ENCODE peak calls at places on chromosome 20, in six cellular contexts. A is H1, J is H9, D is trophoblast cell, Y is IMR-90, M is mesenchymal stem cell. Z is an unnamed sample.

GRCh38 chr20:23143098-23143497 is 57.0 kb upstream of the CD93 start:
- DNase-seq in D (peak), J (no peak), Y (peak), A (no peak), M (peak), Z (no peak)

GRCh38 chr20:31569163-31570020 is 35.7 kb upstream of the ID1 start:
- DNase-seq in J (peak), D (peak), M (peak), Y (peak), A (peak), Z (no peak)

GRCh38 chr20:21106171-21106694 is at the start of gene LINC00237:
- DNase-seq in Y (no peak), J (peak), A (no peak), D (no peak), M (no peak), Z (no peak)

GRCh38 chr20:7352165-7352564 is 584.7 kb downstream of the BMP2 start:
- DNase-seq in A (no peak), J (no peak), D (no peak), M (no peak), Y (no peak), Z (no peak)

GRCh38 chr20:32130352-32130751 is 20.8 kb downstream of the TM9SF4 start:
- DNase-seq in M (no peak), D (no peak), A (no peak), Y (no peak), J (no peak), Z (no peak)

GRCh38 chr20:23205656-23206055 is 119.5 kb upstream of the CD93 start:
- DNase-seq in J (peak), D (no peak), M (no peak), Y (peak), A (peak), Z (peak)

GRCh38 chr20:19120569-19120968 is 91.9 kb upstream of the SLC24A3 start:
- DNase-seq in A (no peak), M (no peak), D (no peak), Y (no peak), J (no peak), Z (no peak)

GRCh38 chr20:25538838-25539665 is 46.3 kb downstream of the NINL start:
- DNase-seq in Y (no peak), M (no peak), J (no peak), A (no peak), D (no peak), Z (no peak)

GRCh38 chr20:41171736-41172295 is 34.5 kb downstream of the PLCG1 start:
- DNase-seq in D (no peak), M (no peak), Y (no peak), J (peak), A (no peak), Z (no peak)

GRCh38 chr20:6919792-6920468 is 152.4 kb downstream of the BMP2 start:
- DNase-seq in J (no peak), M (no peak), A (no peak), D (peak), Y (no peak), Z (no peak)

GRCh38 chr20:45318386-45318939 is 10.4 kb upstream of the MATN4 start:
- DNase-seq in D (no peak), A (no peak), M (no peak), J (no peak), Y (no peak), Z (no peak)

GRCh38 chr20:9287826-9288225 is 218.9 kb downstream of the PLCB4 start:
- DNase-seq in J (no peak), D (no peak), Y (no peak), A (no peak), M (no peak), Z (no peak)

GRCh38 chr20:38883081-38883980 is 42.9 kb upstream of the FAM83D start:
- DNase-seq in A (no peak), M (no peak), J (no peak), Y (peak), D (no peak), Z (no peak)

GRCh38 chr20:54219751-54220426 is 12.0 kb downstream of the PFDN4 start:
- DNase-seq in D (peak), M (peak), J (no peak), Y (peak), A (no peak), Z (no peak)

GRCh38 chr20:5080384-5080877 is 39.3 kb downstream of the PCNA start:
- DNase-seq in Y (peak), M (peak), D (peak), J (no peak), A (no peak), Z (no peak)

GRCh38 chr20:46192376-46192944 is 74.3 kb downstream of the CD40 start:
- DNase-seq in J (no peak), A (no peak), D (no peak), M (no peak), Y (no peak), Z (no peak)

GRCh38 chr20:3616250-3616649 is 46.9 kb downstream of the GFRA4 start:
- DNase-seq in M (no peak), Y (peak), J (peak), D (no peak), A (no peak), Z (no peak)

GRCh38 chr20:32495217-32495565 is 89.9 kb downstream of the NOL4L start:
- DNase-seq in Y (no peak), D (no peak), J (peak), A (no peak), M (no peak), Z (no peak)

GRCh38 chr20:4369798-4370124 is 351.9 kb upstream of the PRND start:
- DNase-seq in A (no peak), M (no peak), D (no peak), J (no peak), Y (no peak), Z (no peak)

GRCh38 chr20:35617397-35618031 is 1.9 kb downstream of the SPAG4 start:
- DNase-seq in M (peak), D (peak), Y (peak), J (peak), A (peak), Z (peak)

GRCh38 chr20:61967300-61967699 is 98.4 kb downstream of the TAF4 start:
- DNase-seq in A (no peak), J (no peak), Y (no peak), D (no peak), M (no peak), Z (no peak)

GRCh38 chr20:25269833-25270170 is 21.9 kb downstream of the PYGB start:
- DNase-seq in J (peak), M (no peak), Y (no peak), A (peak), D (no peak), Z (no peak)

GRCh38 chr20:4469910-4470309 is 251.8 kb upstream of the PRND start:
- DNase-seq in A (no peak), Y (no peak), M (no peak), J (no peak), D (no peak), Z (no peak)

GRCh38 chr20:57582432-57583288 is 21.8 kb downstream of the PCK1 start:
- DNase-seq in M (no peak), A (peak), D (no peak), J (peak), Y (peak), Z (no peak)

GRCh38 chr20:36439040-36439730 is 102.1 kb upstream of the MYL9 start:
- DNase-seq in J (peak), A (peak), M (peak), Y (peak), D (peak), Z (peak)

GRCh38 chr20:45061244-45061643 is 39.7 kb downstream of the KCNS1 start:
- DNase-seq in D (peak), Y (peak), M (peak), J (no peak), A (no peak), Z (no peak)

GRCh38 chr20:6142348-6142993 is 19.6 kb upstream of the FERMT1 start:
- DNase-seq in Y (peak), D (peak), M (peak), J (no peak), A (peak), Z (peak)

GRCh38 chr20:11457476-11457875 is 460.2 kb upstream of the BTBD3 start:
- DNase-seq in M (peak), A (no peak), Y (no peak), D (no peak), J (no peak), Z (no peak)

GRCh38 chr20:57911512-57912226 is 201.9 kb upstream of the PMEPA1 start:
- DNase-seq in A (no peak), J (no peak), D (no peak), M (no peak), Y (no peak), Z (no peak)

GRCh38 chr20:46388945-46389344 is 17.5 kb downstream of the ELMO2 start:
- DNase-seq in D (no peak), J (no peak), Y (no peak), M (no peak), A (no peak), Z (no peak)

GRCh38 chr20:37528442-37529213 is 952 bp upstream of the BLCAP start:
- DNase-seq in Y (no peak), M (no peak), A (no peak), J (no peak), D (no peak), Z (no peak)
- H3K4ac ChIP-seq in Y (peak), M (no peak), A (peak), J (no peak), D (peak), Z (no peak)

GRCh38 chr20:51175156-51175555 is 152.2 kb upstream of the KCNG1 start:
- DNase-seq in Y (no peak), M (no peak), D (no peak), A (no peak), J (no peak), Z (no peak)

GRCh38 chr20:51176446-51176845 is 153.5 kb upstream of the KCNG1 start:
- DNase-seq in Y (no peak), M (no peak), J (no peak), D (no peak), A (no peak), Z (no peak)

GRCh38 chr20:51176846-51177245 is 153.9 kb upstream of the KCNG1 start:
- DNase-seq in J (no peak), Y (peak), A (no peak), D (no peak), M (no peak), Z (no peak)

GRCh38 chr20:51174536-51174935 is 151.6 kb upstream of the KCNG1 start:
- DNase-seq in A (no peak), M (no peak), J (no peak), D (no peak), Y (no peak), Z (no peak)

GRCh38 chr20:51175724-51176123 is 152.8 kb upstream of the KCNG1 start:
- DNase-seq in M (no peak), J (no peak), A (no peak), Y (no peak), D (no peak), Z (no peak)
- H2BK120ac ChIP-seq in M (no peak), J (no peak), A (no peak), Y (no peak), D (no peak), Z (no peak)

DNA sequence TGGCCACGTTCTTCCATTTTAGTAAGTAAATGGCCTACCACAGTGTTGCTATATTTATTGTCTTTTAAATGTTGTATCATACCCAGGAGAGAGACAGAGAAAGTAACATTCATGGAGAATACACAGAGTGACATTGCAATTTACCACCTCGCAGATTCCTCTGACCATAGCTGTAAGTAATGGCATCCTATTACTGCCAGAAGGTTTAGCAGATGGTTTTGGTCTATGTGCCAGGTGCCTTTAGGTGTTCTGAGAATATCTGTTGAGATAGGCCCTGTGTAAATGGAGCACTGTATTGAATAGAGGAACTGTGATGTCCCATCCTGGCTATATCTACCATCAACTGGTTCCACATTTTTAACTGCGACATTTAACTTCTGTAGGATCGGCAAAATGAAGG is 559.6 kb downstream of the KIF16B start:
- DNase-seq in D (no peak), M (no peak), J (no peak), A (no peak), Y (no peak), Z (no peak)
- H2AFZ ChIP-seq in D (no peak), M (no peak), J (no peak), A (no peak), Y (no peak), Z (no peak)

GRCh38 chr20:59013959-59014608 is 5.1 kb upstream of the TUBB1 start:
- DNase-seq in A (peak), Y (peak), J (no peak), M (no peak), D (peak), Z (no peak)
- H3K4ac ChIP-seq in A (no peak), Y (peak), J (no peak), M (no peak), D (no peak), Z (no peak)

GRCh38 chr20:49724637-49725606 is 11.2 kb upstream of the B4GALT5 start:
- DNase-seq in J (no peak), D (no peak), M (peak), A (no peak), Y (peak), Z (no peak)
- H2BK120ac ChIP-seq in J (no peak), D (no peak), M (no peak), A (no peak), Y (no peak), Z (no peak)

GRCh38 chr20:47455133-47456040 is 46.3 kb upstream of the NCOA3 start:
- DNase-seq in A (no peak), D (peak), M (peak), Y (no peak), J (no peak), Z (no peak)
- H2AFZ ChIP-seq in A (no peak), D (no peak), M (no peak), Y (no peak), J (peak), Z (no peak)